ENCODE peak calls at places on chromosomes 6 and 20, in six cellular contexts. One of them, this sample, is unnamed.

GRCh38 chr20:46311719-46312074 is 3.4 kb upstream of the CDH22 start:
- DNase-seq in NCI-H1105: no peak
- DNase-seq in HT1080: no peak
- DNase-seq in nephron progenitor cell: no peak
- DNase-seq in AG20443: no peak
- DNase-seq in Caki2: no peak
- DNase-seq in this sample: no peak

GRCh38 chr6:158939255-158940170 is 60.5 kb downstream of the RSPH3 start:
- DNase-seq in NCI-H1105: no peak
- DNase-seq in Caki2: no peak
- DNase-seq in AG20443: no peak
- DNase-seq in HT1080: no peak
- DNase-seq in nephron progenitor cell: no peak
- DNase-seq in this sample: no peak

GRCh38 chr6:14601490-14601889 is 483.9 kb downstream of the CD83 start:
- DNase-seq in HT1080: no peak
- DNase-seq in AG20443: no peak
- DNase-seq in nephron progenitor cell: no peak
- DNase-seq in Caki2: no peak
- DNase-seq in NCI-H1105: peak; percentile 54
- DNase-seq in this sample: no peak

GRCh38 chr20:24095753-24096152 is 107.2 kb upstream of the GGTLC1 start:
- DNase-seq in nephron progenitor cell: no peak
- DNase-seq in AG20443: no peak
- DNase-seq in NCI-H1105: peak; percentile 61
- DNase-seq in HT1080: no peak
- DNase-seq in Caki2: peak; percentile 88
- DNase-seq in this sample: peak; percentile 68

GRCh38 chr6:20688710-20689500 is 154.6 kb downstream of the CDKAL1 start:
- DNase-seq in HT1080: peak; percentile 8
- DNase-seq in Caki2: peak; percentile 73
- DNase-seq in nephron progenitor cell: no peak
- DNase-seq in NCI-H1105: peak; percentile 70
- DNase-seq in AG20443: no peak
- DNase-seq in this sample: no peak

GRCh38 chr6:26286168-26286854 is 78.7 kb upstream of the BTN3A2 start:
- DNase-seq in Caki2: peak; percentile 81
- DNase-seq in NCI-H1105: peak; percentile 74
- DNase-seq in HT1080: peak; percentile 76
- DNase-seq in nephron progenitor cell: peak; percentile 68
- DNase-seq in AG20443: peak; percentile 46
- DNase-seq in this sample: peak; percentile 80

GRCh38 chr6:166365806-166366205 is 16.9 kb downstream of the MPC1 start:
- DNase-seq in NCI-H1105: no peak
- DNase-seq in AG20443: no peak
- DNase-seq in Caki2: no peak
- DNase-seq in nephron progenitor cell: no peak
- DNase-seq in HT1080: no peak
- DNase-seq in this sample: no peak

GRCh38 chr6:27532820-27533538 is 60.1 kb upstream of the ZNF184 start:
- DNase-seq in HT1080: peak; percentile 68
- DNase-seq in NCI-H1105: no peak
- DNase-seq in AG20443: no peak
- DNase-seq in Caki2: peak; percentile 87
- DNase-seq in nephron progenitor cell: peak; percentile 36
- DNase-seq in this sample: peak; percentile 91

GRCh38 chr6:78701407-78701806 is 165.9 kb upstream of the IRAK1BP1 start:
- DNase-seq in nephron progenitor cell: no peak
- DNase-seq in Caki2: peak; percentile 45
- DNase-seq in AG20443: no peak
- DNase-seq in NCI-H1105: no peak
- DNase-seq in HT1080: peak; percentile 86
- DNase-seq in this sample: peak; percentile 55

GRCh38 chr20:13821876-13822275 is 37.0 kb downstream of the NDUFAF5 start:
- DNase-seq in HT1080: no peak
- DNase-seq in AG20443: peak; percentile 82
- DNase-seq in NCI-H1105: no peak
- DNase-seq in Caki2: no peak
- DNase-seq in nephron progenitor cell: no peak
- DNase-seq in this sample: no peak

GRCh38 chr20:51310216-51310615 is 232.3 kb downstream of the NFATC2 start:
- DNase-seq in AG20443: no peak
- DNase-seq in nephron progenitor cell: no peak
- DNase-seq in HT1080: no peak
- DNase-seq in NCI-H1105: no peak
- DNase-seq in Caki2: no peak
- DNase-seq in this sample: no peak

GRCh38 chr6:163705923-163706322 is 291.4 kb downstream of the QKI start:
- DNase-seq in nephron progenitor cell: no peak
- DNase-seq in AG20443: no peak
- DNase-seq in HT1080: no peak
- DNase-seq in Caki2: no peak
- DNase-seq in NCI-H1105: no peak
- DNase-seq in this sample: no peak

GRCh38 chr6:158441639-158442308 is 118.1 kb upstream of the TMEM181 start:
- DNase-seq in HT1080: no peak
- DNase-seq in NCI-H1105: no peak
- DNase-seq in nephron progenitor cell: no peak
- DNase-seq in Caki2: no peak
- DNase-seq in AG20443: no peak
- DNase-seq in this sample: no peak

GRCh38 chr6:120451508-120451907 is 882.8 kb downstream of the TBC1D32 start:
- DNase-seq in Caki2: no peak
- DNase-seq in AG20443: no peak
- DNase-seq in HT1080: no peak
- DNase-seq in NCI-H1105: no peak
- DNase-seq in nephron progenitor cell: no peak
- DNase-seq in this sample: no peak

GRCh38 chr20:18973499-18974173 is 160.1 kb downstream of the SCP2D1 start:
- DNase-seq in HT1080: no peak
- DNase-seq in nephron progenitor cell: no peak
- DNase-seq in AG20443: no peak
- DNase-seq in Caki2: no peak
- DNase-seq in NCI-H1105: no peak
- DNase-seq in this sample: no peak

GRCh38 chr6:124977067-124977908 is 15.1 kb downstream of the RNF217 start:
- DNase-seq in NCI-H1105: no peak
- DNase-seq in HT1080: no peak
- DNase-seq in nephron progenitor cell: no peak
- DNase-seq in Caki2: no peak
- DNase-seq in AG20443: no peak
- DNase-seq in this sample: peak; percentile 26

GRCh38 chr20:19757487-19757972 is 528 bp upstream of the RIN2 start:
- DNase-seq in HT1080: peak; percentile 62
- DNase-seq in nephron progenitor cell: peak; percentile 81
- DNase-seq in AG20443: peak; percentile 92
- DNase-seq in NCI-H1105: peak; percentile 26
- DNase-seq in Caki2: no peak
- DNase-seq in this sample: no peak

GRCh38 chr20:50153500-50154377 is at the start of gene PEDS1:
- DNase-seq in HT1080: peak; percentile 84
- DNase-seq in NCI-H1105: peak; percentile 90
- DNase-seq in Caki2: peak; percentile 86
- DNase-seq in AG20443: peak; percentile 98
- DNase-seq in nephron progenitor cell: peak; percentile 88
- DNase-seq in this sample: peak; percentile 81

GRCh38 chr20:48698507-48699267 is 129.1 kb downstream of the PREX1 start:
- DNase-seq in nephron progenitor cell: no peak
- DNase-seq in AG20443: no peak
- DNase-seq in Caki2: no peak
- DNase-seq in HT1080: no peak
- DNase-seq in NCI-H1105: no peak
- DNase-seq in this sample: no peak

GRCh38 chr20:32681175-32682084 is 7.7 kb upstream of the C20orf203 start:
- DNase-seq in NCI-H1105: peak; percentile 43
- DNase-seq in Caki2: peak; percentile 46
- DNase-seq in HT1080: peak; percentile 67
- DNase-seq in AG20443: no peak
- DNase-seq in nephron progenitor cell: peak; percentile 29
- DNase-seq in this sample: peak; percentile 34

GRCh38 chr6:55916188-55916587 is 40.8 kb upstream of the BMP5 start:
- DNase-seq in AG20443: no peak
- DNase-seq in Caki2: no peak
- DNase-seq in HT1080: peak; percentile 45
- DNase-seq in NCI-H1105: no peak
- DNase-seq in nephron progenitor cell: no peak
- DNase-seq in this sample: peak; percentile 39

GRCh38 chr6:165448210-165448609 is 138.8 kb upstream of the C6orf118 start:
- DNase-seq in HT1080: no peak
- DNase-seq in AG20443: no peak
- DNase-seq in Caki2: no peak
- DNase-seq in NCI-H1105: no peak
- DNase-seq in nephron progenitor cell: no peak
- DNase-seq in this sample: no peak

GRCh38 chr6:163941471-163941980 is 527.0 kb downstream of the QKI start:
- DNase-seq in nephron progenitor cell: no peak
- DNase-seq in HT1080: no peak
- DNase-seq in NCI-H1105: no peak
- DNase-seq in Caki2: no peak
- DNase-seq in AG20443: no peak
- DNase-seq in this sample: no peak

This sample was measured in kidney glomerular epithelial cell.